ENCODE peak calls at places on chromosomes 4 and X, in five cellular contexts. U, J, A, Z and E are unnamed samples.

GRCh38 chrX:153411255-153411987 is at the start of gene ZFP92:
- DNase-seq in U (no peak), J (no peak), A (peak), Z (no peak), E (no peak)

GRCh38 chrX:145817666-145818521 is at the start of gene SLITRK2:
- DNase-seq in U (peak), J (no peak), A (no peak), Z (no peak), E (no peak)

GRCh38 chr4:173074501-173074946 is 94.1 kb upstream of the GALNT7 start:
- DNase-seq in U (no peak), J (no peak), A (no peak), Z (no peak), E (peak)

GRCh38 chr4:40948017-40948416 is 198.3 kb downstream of the NSUN7 start:
- DNase-seq in U (no peak), J (no peak), A (no peak), Z (no peak), E (no peak)

GRCh38 chr4:3489451-3489962 is 26.4 kb downstream of the DOK7 start:
- DNase-seq in U (no peak), J (no peak), A (no peak), Z (peak), E (peak)

GRCh38 chr4:661856-662761 is 12.0 kb downstream of the ATP5ME start:
- DNase-seq in U (no peak), J (no peak), A (no peak), Z (no peak), E (no peak)

GRCh38 chr4:37893164-37893563 is 2.3 kb downstream of the TBC1D1 start:
- DNase-seq in U (no peak), J (no peak), A (no peak), Z (no peak), E (no peak)

GRCh38 chr4:95548738-95549245 is at the start of gene UNC5C:
- DNase-seq in U (no peak), J (no peak), A (peak), Z (no peak), E (peak)

GRCh38 chr4:34791224-34791623 is 1453.1 kb downstream of the ARAP2 start:
- DNase-seq in U (no peak), J (no peak), A (no peak), Z (no peak), E (no peak)

GRCh38 chrX:78517124-78517523 is 142.0 kb downstream of the RTL3 start:
- DNase-seq in U (no peak), J (no peak), A (peak), Z (no peak), E (no peak)

GRCh38 chrX:41730101-41730500 is 6.1 kb downstream of the GPR82 start:
- DNase-seq in U (no peak), J (no peak), A (no peak), Z (no peak), E (no peak)

GRCh38 chr4:154727540-154727939 is 16.3 kb upstream of the LRAT start:
- DNase-seq in U (no peak), J (no peak), A (no peak), Z (no peak), E (no peak)

GRCh38 chr4:99665981-99666380 is 8.4 kb upstream of the C4orf54 start:
- DNase-seq in U (no peak), J (no peak), A (no peak), Z (peak), E (no peak)

GRCh38 chrX:128020701-128021100 is 31.5 kb downstream of the ACTRT1 start:
- DNase-seq in U (no peak), J (no peak), A (no peak), Z (no peak), E (no peak)

GRCh38 chr4:136314686-136315085 is 1217.6 kb downstream of the PCDH18 start:
- DNase-seq in U (no peak), J (no peak), A (no peak), Z (no peak), E (no peak)

GRCh38 chr4:44415251-44415650 is 33.4 kb downstream of the KCTD8 start:
- DNase-seq in U (no peak), J (no peak), A (no peak), Z (no peak), E (no peak)

GRCh38 chrX:106802388-106803275 is at the start of gene TBC1D8B:
- DNase-seq in U (peak), J (peak), A (peak), Z (peak), E (peak)

GRCh38 chrX:13283968-13284914 is 35.6 kb downstream of the ATXN3L start:
- DNase-seq in U (no peak), J (no peak), A (no peak), Z (no peak), E (peak)